ENCODE peak calls at places on chromosome 9, in eight cellular contexts. One of them, this sample, is unnamed.

GRCh38 chr9:130352081-130352480 is 86.5 kb downstream of the HMCN2 start:
- DNase-seq in Peyer's patch: no peak
- DNase-seq in RWPE1: peak; percentile 74
- DNase-seq in kidney epithelial cell: no peak
- DNase-seq in neural progenitor cell: no peak
- DNase-seq in T-helper 9 cell: no peak
- DNase-seq in ovary: no peak
- DNase-seq in IMR-90: no peak
- DNase-seq in this sample: no peak

GRCh38 chr9:113574381-113575262 is 111.1 kb downstream of the RGS3 start:
- DNase-seq in ovary: peak; percentile 10
- DNase-seq in T-helper 9 cell: no peak
- DNase-seq in RWPE1: peak; percentile 91
- DNase-seq in neural progenitor cell: no peak
- DNase-seq in IMR-90: no peak
- DNase-seq in kidney epithelial cell: no peak
- DNase-seq in Peyer's patch: no peak
- DNase-seq in this sample: no peak

GRCh38 chr9:16794871-16795639 is 75.4 kb downstream of the BNC2 start:
- DNase-seq in neural progenitor cell: no peak
- DNase-seq in T-helper 9 cell: no peak
- DNase-seq in RWPE1: no peak
- DNase-seq in ovary: peak; percentile 42
- DNase-seq in kidney epithelial cell: no peak
- DNase-seq in Peyer's patch: no peak
- DNase-seq in IMR-90: peak; percentile 83
- DNase-seq in this sample: no peak

GRCh38 chr9:82271099-82271498 is 282.5 kb downstream of the SPATA31D1 start:
- DNase-seq in T-helper 9 cell: no peak
- DNase-seq in ovary: no peak
- DNase-seq in RWPE1: peak; percentile 20
- DNase-seq in IMR-90: peak; percentile 95
- DNase-seq in Peyer's patch: no peak
- DNase-seq in kidney epithelial cell: peak; percentile 37
- DNase-seq in neural progenitor cell: no peak
- DNase-seq in this sample: no peak

GRCh38 chr9:131188986-131189385 is 63.6 kb downstream of the NUP214 start:
- DNase-seq in RWPE1: no peak
- DNase-seq in Peyer's patch: no peak
- DNase-seq in neural progenitor cell: no peak
- DNase-seq in kidney epithelial cell: no peak
- DNase-seq in IMR-90: no peak
- DNase-seq in T-helper 9 cell: no peak
- DNase-seq in ovary: no peak
- DNase-seq in this sample: no peak

GRCh38 chr9:16718296-16718695 is 152.2 kb downstream of the BNC2 start:
- DNase-seq in Peyer's patch: no peak
- DNase-seq in T-helper 9 cell: no peak
- DNase-seq in ovary: no peak
- DNase-seq in IMR-90: peak; percentile 48
- DNase-seq in RWPE1: no peak
- DNase-seq in neural progenitor cell: no peak
- DNase-seq in kidney epithelial cell: no peak
- DNase-seq in this sample: no peak

GRCh38 chr9:20111173-20111843 is 322.5 kb upstream of the SLC24A2 start:
- DNase-seq in RWPE1: no peak
- DNase-seq in T-helper 9 cell: no peak
- DNase-seq in neural progenitor cell: no peak
- DNase-seq in ovary: no peak
- DNase-seq in kidney epithelial cell: no peak
- DNase-seq in Peyer's patch: no peak
- DNase-seq in IMR-90: no peak
- DNase-seq in this sample: no peak

GRCh38 chr9:133443982-133444381 is 15.8 kb upstream of the CACFD1 start:
- DNase-seq in ovary: no peak
- DNase-seq in kidney epithelial cell: no peak
- DNase-seq in IMR-90: peak; percentile 46
- DNase-seq in Peyer's patch: no peak
- DNase-seq in RWPE1: no peak
- DNase-seq in neural progenitor cell: no peak
- DNase-seq in T-helper 9 cell: no peak
- DNase-seq in this sample: no peak

GRCh38 chr9:27198175-27198574 is 89.2 kb downstream of the TEK start:
- DNase-seq in RWPE1: no peak
- DNase-seq in T-helper 9 cell: no peak
- DNase-seq in neural progenitor cell: peak; percentile 23
- DNase-seq in ovary: no peak
- DNase-seq in kidney epithelial cell: no peak
- DNase-seq in IMR-90: peak; percentile 38
- DNase-seq in Peyer's patch: no peak
- DNase-seq in this sample: no peak

GRCh38 chr9:109182940-109183798 is 16.1 kb upstream of the FRRS1L start:
- DNase-seq in Peyer's patch: no peak
- DNase-seq in neural progenitor cell: peak; percentile 58
- DNase-seq in ovary: peak; percentile 32
- DNase-seq in IMR-90: peak; percentile 15
- DNase-seq in kidney epithelial cell: no peak
- DNase-seq in RWPE1: peak; percentile 64
- DNase-seq in T-helper 9 cell: no peak
- DNase-seq in this sample: peak; percentile 26

GRCh38 chr9:16425572-16425971 is 444.9 kb downstream of the BNC2 start:
- DNase-seq in neural progenitor cell: no peak
- DNase-seq in IMR-90: peak; percentile 81
- DNase-seq in Peyer's patch: no peak
- DNase-seq in ovary: no peak
- DNase-seq in T-helper 9 cell: no peak
- DNase-seq in RWPE1: peak; percentile 17
- DNase-seq in kidney epithelial cell: no peak
- DNase-seq in this sample: no peak

GRCh38 chr9:135480071-135480941 is 724 bp downstream of the PPP1R26 start:
- DNase-seq in IMR-90: peak; percentile 20
- DNase-seq in ovary: no peak
- DNase-seq in RWPE1: peak; percentile 52
- DNase-seq in Peyer's patch: peak; percentile 73
- DNase-seq in kidney epithelial cell: no peak
- DNase-seq in T-helper 9 cell: no peak
- DNase-seq in neural progenitor cell: peak; percentile 65
- DNase-seq in this sample: no peak

GRCh38 chr9:127187231-127187956 is 65.0 kb upstream of the ANGPTL2 start:
- DNase-seq in IMR-90: peak; percentile 99
- DNase-seq in ovary: peak; percentile 91
- DNase-seq in kidney epithelial cell: peak; percentile 91
- DNase-seq in T-helper 9 cell: no peak
- DNase-seq in neural progenitor cell: peak; percentile 55
- DNase-seq in RWPE1: peak; percentile 98
- DNase-seq in Peyer's patch: peak; percentile 33
- DNase-seq in this sample: no peak

GRCh38 chr9:77910216-77910615 is 121.4 kb downstream of the GNAQ start:
- DNase-seq in kidney epithelial cell: no peak
- DNase-seq in RWPE1: no peak
- DNase-seq in IMR-90: no peak
- DNase-seq in T-helper 9 cell: no peak
- DNase-seq in neural progenitor cell: no peak
- DNase-seq in Peyer's patch: no peak
- DNase-seq in ovary: no peak
- DNase-seq in this sample: no peak

GRCh38 chr9:136220017-136220729 is 15.2 kb upstream of the LHX3 start:
- DNase-seq in Peyer's patch: no peak
- DNase-seq in ovary: no peak
- DNase-seq in T-helper 9 cell: peak; percentile 32
- DNase-seq in RWPE1: peak; percentile 85
- DNase-seq in IMR-90: peak; percentile 55
- DNase-seq in kidney epithelial cell: no peak
- DNase-seq in neural progenitor cell: no peak
- DNase-seq in this sample: no peak

GRCh38 chr9:121998513-121999049 is 94.5 kb downstream of the TTLL11 start:
- DNase-seq in kidney epithelial cell: no peak
- DNase-seq in ovary: no peak
- DNase-seq in Peyer's patch: no peak
- DNase-seq in neural progenitor cell: no peak
- DNase-seq in RWPE1: no peak
- DNase-seq in T-helper 9 cell: no peak
- DNase-seq in IMR-90: no peak
- DNase-seq in this sample: no peak

GRCh38 chr9:124210697-124211096 is 47.1 kb upstream of the NEK6 start:
- DNase-seq in Peyer's patch: no peak
- DNase-seq in kidney epithelial cell: no peak
- DNase-seq in T-helper 9 cell: no peak
- DNase-seq in IMR-90: peak; percentile 61
- DNase-seq in RWPE1: peak; percentile 51
- DNase-seq in neural progenitor cell: no peak
- DNase-seq in ovary: no peak
- DNase-seq in this sample: no peak

GRCh38 chr9:122058707-122059106 is 34.4 kb downstream of the TTLL11 start:
- DNase-seq in RWPE1: no peak
- DNase-seq in neural progenitor cell: no peak
- DNase-seq in kidney epithelial cell: no peak
- DNase-seq in IMR-90: no peak
- DNase-seq in Peyer's patch: no peak
- DNase-seq in T-helper 9 cell: no peak
- DNase-seq in ovary: no peak
- DNase-seq in this sample: no peak

GRCh38 chr9:127950513-127951210 is 13.0 kb upstream of the DPM2 start:
- DNase-seq in IMR-90: no peak
- DNase-seq in neural progenitor cell: peak; percentile 70
- DNase-seq in Peyer's patch: no peak
- DNase-seq in T-helper 9 cell: no peak
- DNase-seq in kidney epithelial cell: no peak
- DNase-seq in RWPE1: no peak
- DNase-seq in ovary: no peak
- DNase-seq in this sample: no peak

GRCh38 chr9:127751269-127752054 is 16.4 kb upstream of the TOR2A start:
- DNase-seq in T-helper 9 cell: no peak
- DNase-seq in IMR-90: no peak
- DNase-seq in kidney epithelial cell: no peak
- DNase-seq in ovary: no peak
- DNase-seq in Peyer's patch: no peak
- DNase-seq in neural progenitor cell: peak; percentile 79
- DNase-seq in RWPE1: peak; percentile 65
- DNase-seq in this sample: no peak

GRCh38 chr9:19642256-19642655 is 146.6 kb downstream of the SLC24A2 start:
- DNase-seq in Peyer's patch: no peak
- DNase-seq in kidney epithelial cell: no peak
- DNase-seq in IMR-90: no peak
- DNase-seq in ovary: no peak
- DNase-seq in neural progenitor cell: no peak
- DNase-seq in T-helper 9 cell: no peak
- DNase-seq in RWPE1: no peak
- DNase-seq in this sample: no peak

GRCh38 chr9:134099123-134099761 is 31.4 kb upstream of the BRD3 start:
- DNase-seq in ovary: no peak
- DNase-seq in IMR-90: peak; percentile 8
- DNase-seq in kidney epithelial cell: peak; percentile 1
- DNase-seq in Peyer's patch: peak; percentile 51
- DNase-seq in T-helper 9 cell: peak; percentile 48
- DNase-seq in neural progenitor cell: peak; percentile 29
- DNase-seq in RWPE1: peak; percentile 77
- DNase-seq in this sample: no peak

GRCh38 chr9:33835625-33836260 is 18.8 kb downstream of the UBE2R2 start:
- DNase-seq in kidney epithelial cell: no peak
- DNase-seq in T-helper 9 cell: no peak
- DNase-seq in RWPE1: no peak
- DNase-seq in IMR-90: no peak
- DNase-seq in ovary: no peak
- DNase-seq in neural progenitor cell: no peak
- DNase-seq in Peyer's patch: no peak
- DNase-seq in this sample: no peak

GRCh38 chr9:135339378-135339973 is 140.1 kb upstream of the PPP1R26 start:
- DNase-seq in IMR-90: no peak
- DNase-seq in Peyer's patch: peak; percentile 28
- DNase-seq in RWPE1: no peak
- DNase-seq in neural progenitor cell: no peak
- DNase-seq in kidney epithelial cell: no peak
- DNase-seq in ovary: no peak
- DNase-seq in T-helper 9 cell: no peak
- DNase-seq in this sample: no peak

GRCh38 chr9:92671323-92671722 is 1.4 kb upstream of the IPPK start:
- DNase-seq in kidney epithelial cell: peak; percentile 23
- DNase-seq in IMR-90: peak; percentile 81
- DNase-seq in ovary: peak; percentile 51
- DNase-seq in T-helper 9 cell: no peak
- DNase-seq in Peyer's patch: peak; percentile 39
- DNase-seq in RWPE1: peak; percentile 79
- DNase-seq in neural progenitor cell: no peak
- DNase-seq in this sample: peak; percentile 15

GRCh38 chr9:84953797-84954695 is 284.5 kb downstream of the NTRK2 start:
- DNase-seq in kidney epithelial cell: no peak
- DNase-seq in RWPE1: peak; percentile 91
- DNase-seq in ovary: peak; percentile 81
- DNase-seq in IMR-90: peak; percentile 1
- DNase-seq in T-helper 9 cell: no peak
- DNase-seq in neural progenitor cell: peak; percentile 86
- DNase-seq in Peyer's patch: peak; percentile 85
- DNase-seq in this sample: no peak

GRCh38 chr9:99822596-99823391 is 1.1 kb downstream of the NR4A3 start:
- DNase-seq in kidney epithelial cell: no peak
- DNase-seq in neural progenitor cell: peak; percentile 82
- DNase-seq in RWPE1: peak; percentile 56
- DNase-seq in ovary: peak; percentile 63
- DNase-seq in Peyer's patch: peak; percentile 57
- DNase-seq in IMR-90: peak; percentile 51
- DNase-seq in T-helper 9 cell: peak; percentile 48
- DNase-seq in this sample: peak; percentile 5

GRCh38 chr9:97512966-97513560 is 11.6 kb downstream of the TMOD1 start:
- DNase-seq in ovary: no peak
- DNase-seq in kidney epithelial cell: no peak
- DNase-seq in Peyer's patch: no peak
- DNase-seq in T-helper 9 cell: no peak
- DNase-seq in RWPE1: no peak
- DNase-seq in IMR-90: no peak
- DNase-seq in neural progenitor cell: no peak
- DNase-seq in this sample: no peak

GRCh38 chr9:89189215-89189614 is 10.6 kb upstream of the SHC3 start:
- DNase-seq in ovary: no peak
- DNase-seq in T-helper 9 cell: no peak
- DNase-seq in kidney epithelial cell: no peak
- DNase-seq in RWPE1: no peak
- DNase-seq in neural progenitor cell: no peak
- DNase-seq in IMR-90: no peak
- DNase-seq in Peyer's patch: no peak
- DNase-seq in this sample: no peak

GRCh38 chr9:121560921-121561320 is 61.3 kb upstream of the GGTA1 start:
- DNase-seq in kidney epithelial cell: no peak
- DNase-seq in RWPE1: no peak
- DNase-seq in neural progenitor cell: no peak
- DNase-seq in IMR-90: no peak
- DNase-seq in ovary: no peak
- DNase-seq in T-helper 9 cell: no peak
- DNase-seq in Peyer's patch: no peak
- DNase-seq in this sample: no peak

GRCh38 chr9:31969552-31969951 is 414.9 kb upstream of the ACO1 start:
- DNase-seq in T-helper 9 cell: no peak
- DNase-seq in RWPE1: no peak
- DNase-seq in kidney epithelial cell: no peak
- DNase-seq in Peyer's patch: no peak
- DNase-seq in ovary: no peak
- DNase-seq in neural progenitor cell: no peak
- DNase-seq in IMR-90: no peak
- DNase-seq in this sample: no peak

GRCh38 chr9:72271617-72272478 is 93.2 kb downstream of the ZFAND5 start:
- DNase-seq in T-helper 9 cell: peak; percentile 32
- DNase-seq in ovary: peak; percentile 54
- DNase-seq in kidney epithelial cell: no peak
- DNase-seq in IMR-90: peak; percentile 55
- DNase-seq in Peyer's patch: no peak
- DNase-seq in RWPE1: peak; percentile 80
- DNase-seq in neural progenitor cell: peak; percentile 73
- DNase-seq in this sample: no peak

GRCh38 chr9:133342570-133342969 is 5.4 kb downstream of the MED22 start:
- DNase-seq in ovary: no peak
- DNase-seq in Peyer's patch: no peak
- DNase-seq in RWPE1: no peak
- DNase-seq in IMR-90: no peak
- DNase-seq in kidney epithelial cell: no peak
- DNase-seq in neural progenitor cell: no peak
- DNase-seq in T-helper 9 cell: no peak
- DNase-seq in this sample: no peak

This sample was measured in SHP77 treated with DMSO at 0.1 percent for 48 hours.